ENCODE peak calls at places on chromosomes 13 and 19, in four cellular contexts. X, T, J and D are unnamed samples.

GRCh38 chr13:26880741-26881140 is 120.2 kb upstream of the GPR12 start:
- DNase-seq in X (no peak), T (no peak), J (no peak), D (no peak)

GRCh38 chr13:77733674-77734073 is 36.2 kb downstream of the SLAIN1 start:
- DNase-seq in X (no peak), T (no peak), J (no peak), D (no peak)

GRCh38 chr13:110713642-110713952 is at the start of gene ING1:
- DNase-seq in X (no peak), T (no peak), J (no peak), D (no peak)

GRCh38 chr19:3397266-3398022 is 31.1 kb downstream of the NFIC start:
- DNase-seq in X (no peak), T (no peak), J (peak), D (no peak)

GRCh38 chr13:87661471-87661870 is 9.7 kb upstream of the SLITRK5 start:
- DNase-seq in X (no peak), T (no peak), J (no peak), D (no peak)

GRCh38 chr19:51027873-51028272 is 1.5 kb upstream of the KLK11 start:
- DNase-seq in X (no peak), T (no peak), J (no peak), D (no peak)

GRCh38 chr13:77919351-77920294 is 992 bp upstream of the EDNRB start:
- DNase-seq in X (no peak), T (no peak), J (no peak), D (no peak)

GRCh38 chr19:3805859-3806258 is 19.7 kb upstream of the MATK start:
- DNase-seq in X (no peak), T (no peak), J (no peak), D (no peak)

GRCh38 chr19:56377105-56377924 is 16.0 kb downstream of the ZNF582 start:
- DNase-seq in X (no peak), T (no peak), J (no peak), D (no peak)

GRCh38 chr13:33089311-33089710 is 73.1 kb downstream of the KL start:
- DNase-seq in X (no peak), T (no peak), J (no peak), D (no peak)

GRCh38 chr19:46951236-46951986 is 68.2 kb upstream of the NPAS1 start:
- DNase-seq in X (no peak), T (no peak), J (no peak), D (no peak)

GRCh38 chr19:29510701-29511265 is 15.0 kb upstream of the VSTM2B start:
- DNase-seq in X (no peak), T (no peak), J (no peak), D (no peak)

GRCh38 chr13:64428196-64428595 is 2801.9 kb downstream of the PCDH9 start:
- DNase-seq in X (no peak), T (no peak), J (no peak), D (no peak)

GRCh38 chr13:108902557-108903155 is 273.2 kb downstream of the MYO16 start:
- DNase-seq in X (no peak), T (no peak), J (no peak), D (no peak)

GRCh38 chr19:45777395-45777961 is 4.8 kb downstream of the DMPK start:
- DNase-seq in X (no peak), T (no peak), J (no peak), D (no peak)

GRCh38 chr13:51758691-51759090 is 45.3 kb downstream of the DHRS12 start:
- DNase-seq in X (no peak), T (no peak), J (no peak), D (no peak)

GRCh38 chr13:62837895-62838294 is 1422.2 kb upstream of the PCDH20 start:
- DNase-seq in X (no peak), T (no peak), J (no peak), D (no peak)

GRCh38 chr19:34316741-34317241 is 48.2 kb upstream of the GPI start:
- DNase-seq in X (no peak), T (no peak), J (peak), D (no peak)

GRCh38 chr19:2246801-2247361 is 2.2 kb upstream of the AMH start:
- DNase-seq in X (no peak), T (no peak), J (no peak), D (no peak)

GRCh38 chr19:50555447-50556235 is 12.6 kb downstream of the LRRC4B start:
- DNase-seq in X (no peak), T (no peak), J (peak), D (no peak)

GRCh38 chr13:48892311-48892710 is 83.4 kb upstream of the FNDC3A start:
- DNase-seq in X (no peak), T (no peak), J (no peak), D (no peak)

GRCh38 chr19:13995017-13995728 is 10.9 kb downstream of the RFX1 start:
- DNase-seq in X (no peak), T (no peak), J (no peak), D (peak)

GRCh38 chr19:39474139-39474620 is 6.5 kb upstream of the TIMM50 start:
- DNase-seq in X (no peak), T (no peak), J (peak), D (peak)

GRCh38 chr19:1026189-1027019 is at the start of gene CNN2:
- DNase-seq in X (no peak), T (no peak), J (peak), D (peak)

GRCh38 chr19:54420383-54421168 is 5.3 kb downstream of the TTYH1 start:
- DNase-seq in X (no peak), T (no peak), J (peak), D (no peak)

GRCh38 chr19:45523642-45524256 is 16.5 kb downstream of the VASP start:
- DNase-seq in X (peak), T (peak), J (peak), D (peak)

GRCh38 chr13:51739403-51740112 is 64.4 kb downstream of the DHRS12 start:
- DNase-seq in X (no peak), T (no peak), J (no peak), D (no peak)

GRCh38 chr19:50199254-50199545 is 4.2 kb upstream of the MYH14 start:
- DNase-seq in X (no peak), T (no peak), J (no peak), D (no peak)

GRCh38 chr13:50125556-50126377 is 110.5 kb downstream of the KCNRG start:
- DNase-seq in X (peak), T (no peak), J (peak), D (peak)

GRCh38 chr13:104106705-104107393 is 1040.6 kb upstream of the SLC10A2 start:
- DNase-seq in X (no peak), T (no peak), J (no peak), D (no peak)

GRCh38 chr13:83882626-83882959 is 319 bp upstream of the SLITRK1 start:
- DNase-seq in X (no peak), T (no peak), J (no peak), D (no peak)

GRCh38 chr19:57888494-57889231 is at the start of gene ZNF814:
- DNase-seq in X (peak), T (peak), J (peak), D (peak)

GRCh38 chr13:109145631-109146030 is 516.2 kb downstream of the MYO16 start:
- DNase-seq in X (peak), T (no peak), J (peak), D (peak)

GRCh38 chr13:114035583-114036501 is 62.0 kb upstream of the C13orf46 start:
- DNase-seq in X (no peak), T (no peak), J (no peak), D (no peak)

GRCh38 chr19:41325947-41326706 is 16.2 kb downstream of the CCDC97 start:
- DNase-seq in X (no peak), T (no peak), J (no peak), D (peak)

GRCh38 chr19:55857974-55858373 is 21.6 kb downstream of the NLRP4 start:
- DNase-seq in X (no peak), T (no peak), J (no peak), D (no peak)

GRCh38 chr13:24071423-24072075 is 89.0 kb upstream of the SPATA13 start:
- DNase-seq in X (no peak), T (no peak), J (no peak), D (no peak)

GRCh38 chr13:24066405-24067292 is 93.9 kb upstream of the SPATA13 start:
- DNase-seq in X (no peak), T (no peak), J (no peak), D (no peak)

GRCh38 chr13:24071016-24071415 is 89.5 kb upstream of the SPATA13 start:
- DNase-seq in X (no peak), T (no peak), J (no peak), D (no peak)

GRCh38 chr13:24065172-24065571 is 95.3 kb upstream of the SPATA13 start:
- DNase-seq in X (no peak), T (no peak), J (no peak), D (no peak)

GRCh38 chr13:24068472-24068871 is 92.0 kb upstream of the SPATA13 start:
- DNase-seq in X (no peak), T (no peak), J (no peak), D (no peak)
- TF ChIP-seq SPI1 in X (no peak), T (no peak), J (no peak), D (no peak)

GRCh38 chr13:29758591-29759114 is 91.8 kb downstream of the UBL3 start:
- DNase-seq in X (peak), T (peak), J (no peak), D (no peak)
- TF ChIP-seq SPI1 in X (peak), T (peak), J (peak), D (peak)

DNA sequence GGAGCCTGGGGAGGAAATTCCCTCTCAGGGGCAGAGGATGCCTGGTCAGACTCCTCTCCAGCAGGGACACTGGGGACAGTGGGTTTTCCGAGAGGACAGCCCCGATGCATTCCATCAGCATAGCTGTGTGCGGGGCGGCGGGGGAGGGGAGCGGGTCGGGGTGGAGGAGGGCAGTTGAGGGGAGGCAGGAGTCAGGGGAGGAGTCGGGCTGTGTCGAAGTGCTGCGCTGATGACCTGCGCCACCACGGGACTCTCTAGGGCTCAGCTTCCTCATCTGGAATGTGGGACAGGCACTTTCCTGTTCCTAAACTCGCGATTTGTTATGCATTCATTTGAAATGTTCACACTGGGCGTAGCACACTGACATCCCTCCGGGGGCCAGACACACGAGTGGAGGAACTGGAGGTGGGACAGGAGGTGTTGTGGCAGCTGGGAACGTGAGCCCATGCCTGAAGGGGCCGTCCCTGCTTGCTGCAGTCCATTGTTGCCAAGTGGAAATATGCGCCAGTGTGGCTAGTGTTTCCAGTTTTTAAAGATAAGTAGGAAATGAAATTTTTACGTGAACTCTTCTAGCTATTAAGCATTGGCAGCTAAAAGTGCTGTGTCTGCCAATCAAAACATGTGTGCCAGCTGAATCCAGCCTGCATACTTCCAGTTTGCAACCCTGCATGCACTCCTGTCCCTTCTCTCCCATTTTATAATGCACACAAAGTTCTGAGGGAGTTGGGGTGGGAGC is 43.3 kb downstream of the FLT1 start:
- DNase-seq in X (no peak), T (no peak), J (peak), D (no peak)
- TF ChIP-seq SPI1 in X (no peak), T (no peak), J (no peak), D (no peak)

DNA sequence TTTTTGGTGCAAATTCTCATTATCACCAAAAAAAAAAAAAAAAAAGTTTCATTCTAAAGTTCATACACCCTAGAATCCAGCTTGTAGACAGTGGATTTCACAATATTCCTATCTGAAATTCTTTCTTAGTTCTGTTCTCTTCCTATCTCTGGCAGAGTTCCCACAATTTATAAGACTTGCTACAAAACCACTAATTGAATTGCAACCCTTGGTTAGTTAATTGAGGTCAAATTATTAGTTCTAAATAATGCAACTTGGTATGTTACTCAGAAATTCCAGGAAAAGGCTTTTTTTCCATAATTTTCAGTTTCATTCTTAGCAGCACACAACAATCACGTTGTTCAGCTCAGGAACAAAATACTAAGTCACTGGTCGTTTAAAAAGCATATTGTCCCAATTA is 58.5 kb downstream of the SPATA13 start:
- DNase-seq in X (no peak), T (no peak), J (no peak), D (no peak)
- TF ChIP-seq SPI1 in X (no peak), T (no peak), J (no peak), D (no peak)

DNA sequence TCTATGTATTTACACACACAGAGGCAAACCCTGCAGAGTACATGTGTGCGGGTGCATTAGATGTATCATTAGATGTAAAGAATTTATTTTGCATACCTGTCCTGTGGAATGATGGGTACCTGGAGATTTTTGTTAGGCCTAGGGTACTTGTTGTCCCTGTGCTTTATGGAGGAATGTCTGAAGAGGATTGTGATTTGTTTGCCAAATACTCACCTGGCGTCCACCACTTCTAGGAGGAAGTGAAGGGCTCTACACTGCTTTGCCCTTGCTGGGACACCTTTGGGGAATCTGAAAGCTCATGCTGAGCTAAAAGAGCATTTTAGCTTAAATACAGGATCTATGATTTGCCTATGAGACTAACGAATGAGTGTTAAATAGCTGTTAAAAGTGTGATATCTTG is 522.1 kb downstream of the KLF5 start:
- DNase-seq in X (no peak), T (no peak), J (no peak), D (no peak)
- TF ChIP-seq SPI1 in X (no peak), T (no peak), J (no peak), D (no peak)